ENCODE peak calls at places on chromosomes 5 and 9, in six cellular contexts. Z is CD4-positive, CD25-positive, alpha-beta regulatory T cell; I is adipocyte; O is aorta; S is thyroid gland; U is astrocyte. K is an unnamed sample.

GRCh38 chr5:6397536-6398269 is 19.4 kb upstream of the MED10 start:
- DNase-seq in U (no peak), S (no peak), Z (no peak), I (no peak), O (no peak), K (no peak)

GRCh38 chr5:135112008-135112670 is 78.1 kb upstream of the PITX1 start:
- DNase-seq in U (no peak), I (no peak), S (no peak), O (peak; percentile 16), Z (no peak), K (no peak)

GRCh38 chr9:87198716-87199115 is 251.4 kb upstream of the GAS1 start:
- DNase-seq in Z (no peak), I (peak; percentile 41), O (no peak), U (peak; percentile 45), S (no peak), K (no peak)

GRCh38 chr5:35313296-35313695 is 83.0 kb upstream of the PRLR start:
- DNase-seq in O (no peak), S (no peak), Z (no peak), I (peak; percentile 54), U (peak; percentile 72), K (no peak)

GRCh38 chr9:28093141-28093540 is 519.9 kb upstream of the C9orf72 start:
- DNase-seq in I (no peak), U (no peak), S (no peak), Z (no peak), O (no peak), K (no peak)

GRCh38 chr5:67409342-67409741 is 212.7 kb upstream of the CD180 start:
- DNase-seq in U (no peak), I (no peak), S (no peak), O (no peak), Z (no peak), K (no peak)

GRCh38 chr5:105940181-105940580 is 1730.6 kb downstream of the EFNA5 start:
- DNase-seq in U (no peak), I (no peak), O (no peak), S (no peak), Z (no peak), K (no peak)

GRCh38 chr9:122133984-122134535 is 25.5 kb downstream of the NDUFA8 start:
- DNase-seq in O (no peak), I (no peak), U (no peak), S (no peak), Z (no peak), K (no peak)

GRCh38 chr9:137278061-137278912 is 761 bp downstream of the TOR4A start:
- DNase-seq in I (peak; percentile 51), Z (peak; percentile 43), O (peak; percentile 56), S (no peak), U (no peak), K (peak; percentile 85)

DNA sequence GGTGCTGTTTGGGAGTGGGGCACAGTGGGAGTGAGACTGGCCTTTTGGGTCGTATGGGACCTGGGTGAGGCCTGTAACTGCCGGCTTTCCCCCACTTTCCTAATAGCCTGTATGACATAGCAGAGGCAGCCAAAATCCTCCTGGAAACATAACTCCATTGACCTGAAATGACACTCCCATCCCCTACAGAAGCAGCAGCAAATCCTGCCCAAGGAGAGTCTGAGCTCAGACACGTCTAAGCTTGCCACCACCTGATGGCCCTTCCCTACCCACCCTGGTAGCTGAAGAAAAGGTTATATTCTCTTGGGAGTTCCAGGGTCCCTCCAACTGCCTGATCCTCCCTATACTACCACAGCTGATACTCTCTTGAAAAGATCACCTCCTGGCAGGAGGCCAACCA is 179.8 kb upstream of the ARRDC3 start:
- DNase-seq in O (no peak), U (no peak), I (no peak), S (no peak), Z (no peak), K (no peak)
- H3K9me3 ChIP-seq in O (no peaks in the 10 kb centered on the region), U (no peaks in the 10 kb centered on the region), I (peaks cover 12% of the 10 kb centered on the region), S (no peaks in the 10 kb centered on the region), Z (peaks cover 16% of the 10 kb centered on the region), K (peaks cover 2% of the 10 kb centered on the region)

GRCh38 chr5:43000914-43001313 is 39.2 kb downstream of the ANXA2R start:
- DNase-seq in I (no peak), Z (no peak), S (no peak), O (no peak), U (no peak), K (no peak)
- H3K27me3 ChIP-seq in I (no peaks in the 10 kb centered on the region), Z (no peaks in the 10 kb centered on the region), S (peaks cover 40% of the 10 kb centered on the region), O (no peaks in the 10 kb centered on the region), U (no peaks in the 10 kb centered on the region), K (no peaks in the 10 kb centered on the region)

DNA sequence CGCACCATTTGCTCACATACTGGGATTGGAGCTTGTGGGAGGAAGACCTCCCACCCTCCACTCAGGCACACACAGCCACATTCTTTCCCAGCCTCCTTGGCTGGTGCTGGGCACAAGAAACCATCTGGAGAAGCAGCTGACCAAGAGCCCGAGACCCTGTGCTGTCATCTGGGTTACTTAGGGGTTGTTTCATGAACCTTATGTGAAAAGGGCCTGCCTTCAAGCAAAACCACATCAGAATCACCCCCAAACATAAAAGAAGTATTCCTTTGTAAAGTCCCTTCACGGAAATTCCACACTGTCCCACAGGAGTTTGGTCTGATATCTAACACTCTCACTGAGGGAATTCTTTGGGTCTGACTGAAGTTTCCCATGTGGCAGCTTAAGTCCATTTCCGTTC is 172.1 kb downstream of the NR3C1 start:
- DNase-seq in Z (no peak), U (no peak), S (no peak), O (no peak), I (no peak), K (no peak)
- H3K4me3 ChIP-seq in Z (no peak overlapping the region), U (no peak overlapping the region), S (no peak overlapping the region), O (no peak overlapping the region), I (no peak overlapping the region), K (no peak overlapping the region)

GRCh38 chr5:179061025-179061424 is 852 bp downstream of the ZNF354C start:
- DNase-seq in O (peak; percentile 52), Z (no peak), I (no peak), S (no peak), U (no peak), K (peak; percentile 15)
- H3K9me3 ChIP-seq in O (peaks cover 4% of the 10 kb centered on the region), Z (peaks cover 11% of the 10 kb centered on the region), I (peaks cover 8% of the 10 kb centered on the region), S (no peaks in the 10 kb centered on the region), U (peaks cover 13% of the 10 kb centered on the region), K (peaks cover 3% of the 10 kb centered on the region)

GRCh38 chr9:68759981-68760673 is 55.1 kb downstream of the PIP5K1B start:
- DNase-seq in U (no peak), O (no peak), S (no peak), I (no peak), Z (no peak), K (no peak)
- H3K27me3 ChIP-seq in U (no peaks in the 10 kb centered on the region), O (no peaks in the 10 kb centered on the region), S (no peaks in the 10 kb centered on the region), I (no peaks in the 10 kb centered on the region), Z (peaks cover 40% of the 10 kb centered on the region), K (no peaks in the 10 kb centered on the region)

DNA sequence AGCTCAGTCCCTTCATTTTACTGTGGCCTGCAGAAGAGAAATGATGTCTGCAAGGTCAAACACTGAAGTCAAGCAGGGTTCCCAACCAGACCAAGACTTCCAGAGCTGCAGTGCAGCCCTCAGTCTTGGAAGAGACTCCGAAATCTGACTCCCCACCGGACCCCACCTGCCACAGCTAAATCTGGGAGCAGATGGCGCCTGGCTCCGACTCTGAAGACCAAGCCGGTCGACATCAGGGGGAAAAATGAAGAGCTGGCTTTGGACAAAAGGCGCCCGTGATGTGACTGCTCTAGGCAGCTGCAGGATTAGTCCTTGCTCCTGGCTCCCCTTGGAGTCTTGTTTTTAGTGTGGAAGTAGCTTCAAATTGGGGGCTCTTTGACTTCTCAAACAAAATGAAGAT is 72.4 kb upstream of the ZNF622 start:
- DNase-seq in I (no peak), U (no peak), S (no peak), Z (no peak), O (no peak), K (no peak)
- H3K4me3 ChIP-seq in I (no peak overlapping the region), U (no peak overlapping the region), S (no peak overlapping the region), Z (no peak overlapping the region), O (no peak overlapping the region), K (no peak overlapping the region)

DNA sequence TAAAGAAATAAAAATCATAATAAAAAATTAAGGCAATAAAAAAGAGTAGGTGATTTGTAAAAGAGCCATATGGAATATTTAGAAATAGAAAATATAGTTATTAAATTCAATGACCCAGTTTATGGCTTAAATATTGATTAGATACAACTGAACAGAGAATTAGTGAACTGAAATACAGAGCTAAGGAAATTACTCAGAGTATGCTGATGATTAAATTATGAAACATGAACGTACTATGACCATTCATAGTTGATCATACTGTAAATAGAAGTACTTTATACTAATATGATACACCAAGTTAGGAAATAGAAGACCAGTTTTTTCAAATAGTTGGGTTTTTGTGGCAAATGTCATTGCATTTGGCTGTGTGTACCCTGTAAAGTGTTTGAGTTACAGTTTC is 194.5 kb downstream of the CWC27 start:
- DNase-seq in I (no peak), U (no peak), Z (no peak), S (no peak), O (no peak), K (no peak)
- H3K9me3 ChIP-seq in I (peaks cover 29% of the 10 kb centered on the region), U (peaks cover 6% of the 10 kb centered on the region), Z (peaks cover 6% of the 10 kb centered on the region), S (no peaks in the 10 kb centered on the region), O (no peaks in the 10 kb centered on the region), K (no peaks in the 10 kb centered on the region)